ENCODE peak calls at places on chromosomes 16 and 17, in five cellular contexts. N is testis, F is IMR-90, O is cardiac muscle cell, X is psoas muscle. T is an unnamed sample. For H3K4me1, the result is how much of the 10 kb centered on the place peaks cover.

GRCh38 chr16:86372193-86372592 is 138.1 kb upstream of the FOXF1 start:
- DNase-seq in N (no peak), F (no peak), O (no peak), X (no peak), T (no peak)

GRCh38 chr16:21946889-21947635 is 6.1 kb upstream of the UQCRC2 start:
- DNase-seq in N (no peak), F (no peak), O (no peak), X (no peak), T (no peak)

GRCh38 chr17:60971515-60972369 is 294.1 kb downstream of the BCAS3 start:
- DNase-seq in N (no peak), F (peak), O (peak), X (no peak), T (peak)

GRCh38 chr16:89370081-89370511 is 120.3 kb downstream of the ANKRD11 start:
- DNase-seq in N (no peak), F (peak), O (no peak), X (no peak), T (no peak)

GRCh38 chr17:42133461-42134041 is 10.9 kb downstream of the HSPB9 start:
- DNase-seq in N (no peak), F (no peak), O (no peak), X (no peak), T (peak)

GRCh38 chr16:11499295-11500089 is 87.2 kb downstream of the LITAF start:
- DNase-seq in N (no peak), F (no peak), O (no peak), X (peak), T (peak)

GRCh38 chr17:79005063-79005861 is 4.3 kb downstream of the CANT1 start:
- DNase-seq in N (peak), F (no peak), O (no peak), X (no peak), T (peak)

GRCh38 chr17:73492802-73493139 is 151.5 kb downstream of the SDK2 start:
- DNase-seq in N (no peak), F (no peak), O (no peak), X (no peak), T (no peak)

GRCh38 chr17:27323538-27324212 is 29.8 kb downstream of the WSB1 start:
- DNase-seq in N (peak), F (peak), O (peak), X (peak), T (peak)

GRCh38 chr16:64893386-64893785 is 228.5 kb downstream of the CDH11 start:
- DNase-seq in N (no peak), F (peak), O (no peak), X (no peak), T (no peak)

GRCh38 chr17:44374306-44375195 is 10.9 kb upstream of the FAM171A2 start:
- DNase-seq in N (no peak), F (peak), O (no peak), X (no peak), T (peak)

GRCh38 chr17:47907932-47908562 is 12.0 kb downstream of the SP2 start:
- DNase-seq in N (no peak), F (no peak), O (no peak), X (peak), T (no peak)

GRCh38 chr17:63659850-63660249 is 37.6 kb downstream of the MAP3K3 start:
- DNase-seq in N (no peak), F (no peak), O (no peak), X (no peak), T (no peak)

GRCh38 chr16:73113326-73113720 is 65.4 kb upstream of the ZFHX3 start:
- DNase-seq in N (no peak), F (peak), O (peak), X (no peak), T (no peak)

GRCh38 chr16:80231888-80232287 is 308.9 kb upstream of the DYNLRB2 start:
- DNase-seq in N (no peak), F (peak), O (peak), X (no peak), T (no peak)

GRCh38 chr17:64002658-64003525 is 4.7 kb downstream of the PRR29 start:
- DNase-seq in N (peak), F (no peak), O (no peak), X (no peak), T (no peak)

GRCh38 chr16:17347624-17348023 is 123.1 kb downstream of the XYLT1 start:
- DNase-seq in N (no peak), F (no peak), O (no peak), X (no peak), T (no peak)
- H3K4me1 ChIP-seq in N (under half), F (under half), O (under half), X (under half), T (under half)

GRCh38 chr17:6429266-6429665 is 5.7 kb downstream of the AIPL1 start:
- DNase-seq in N (no peak), F (no peak), O (no peak), X (no peak), T (no peak)

GRCh38 chr17:6427284-6427781 is 7.6 kb downstream of the AIPL1 start:
- DNase-seq in N (no peak), F (peak), O (peak), X (no peak), T (no peak)

GRCh38 chr17:6426356-6427101 is 8.4 kb downstream of the AIPL1 start:
- DNase-seq in N (no peak), F (no peak), O (no peak), X (no peak), T (no peak)

GRCh38 chr17:6428207-6428965 is 6.5 kb downstream of the AIPL1 start:
- DNase-seq in N (no peak), F (no peak), O (no peak), X (no peak), T (no peak)

DNA sequence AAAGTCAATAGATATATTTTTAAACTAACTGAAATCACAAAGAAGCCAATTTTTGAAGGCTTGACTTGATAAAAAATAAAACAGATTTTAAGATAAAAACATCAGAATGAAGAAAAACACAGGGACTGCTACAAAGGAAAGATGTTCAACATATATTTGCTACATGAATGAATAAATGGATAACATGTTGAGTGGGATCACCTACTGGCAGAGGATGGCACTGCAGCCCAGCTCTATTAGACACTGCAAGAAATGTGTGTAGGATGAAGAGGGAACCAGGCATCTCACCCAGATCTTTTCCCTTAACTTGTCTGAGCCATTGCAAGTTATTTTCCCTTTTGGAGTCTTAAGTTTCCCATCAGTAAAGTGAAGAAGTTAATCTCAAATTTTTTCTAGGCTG is 4.2 kb downstream of the AIPL1 start:
- DNase-seq in N (no peak), F (no peak), O (no peak), X (no peak), T (no peak)
- TF ChIP-seq CTCF in N (no peak), F (peak), O (peak), X (peak), T (no peak)

GRCh38 chr16:88303890-88304819 is 78.6 kb upstream of the ZNF469 start:
- DNase-seq in N (peak), F (peak), O (peak), X (peak), T (no peak)
- H3K4me3 ChIP-seq in N (no peak), F (no peak), O (no peak), X (no peak), T (no peak)

GRCh38 chr17:76551685-76552084 is 11.8 kb downstream of the PRCD start:
- DNase-seq in N (no peak), F (no peak), O (no peak), X (no peak), T (no peak)
- H3K4me1 ChIP-seq in N (under half), F (under half), O (under half), X (under half), T (under half)

DNA sequence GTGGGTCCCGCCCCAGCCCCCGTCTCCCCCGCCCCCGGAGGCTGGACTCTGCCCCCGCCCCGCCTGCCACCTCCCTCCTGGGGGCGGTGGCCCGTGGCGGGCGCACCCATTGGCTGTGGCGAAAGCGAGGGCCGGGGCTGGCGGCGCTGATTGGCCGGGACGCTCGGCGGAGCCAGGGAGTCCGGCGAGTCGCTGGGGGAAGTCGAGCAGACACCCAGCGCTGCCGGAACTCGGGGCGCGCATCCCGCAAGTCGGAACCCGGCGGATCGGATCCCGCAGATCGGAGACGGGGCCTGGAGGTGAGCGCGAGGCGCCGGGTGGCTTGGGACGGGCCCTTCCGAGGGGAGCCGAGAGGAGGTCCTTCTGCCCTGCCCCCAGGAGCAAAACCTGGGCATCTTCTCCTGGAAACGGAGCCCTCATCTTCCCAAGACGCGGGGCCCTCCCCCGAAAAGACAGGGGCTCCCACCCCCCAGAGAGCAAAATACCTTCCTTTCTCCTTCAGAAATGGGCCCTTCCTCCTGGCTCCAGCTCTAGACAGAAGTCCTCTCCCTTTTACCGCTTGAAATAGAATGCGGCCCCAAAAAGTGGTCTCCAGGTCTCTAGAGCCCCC is at the start of gene ABAT:
- DNase-seq in N (peak), F (peak), O (peak), X (peak), T (peak)
- TF ChIP-seq CTCF in N (no peak), F (no peak), O (no peak), X (no peak), T (no peak)

DNA sequence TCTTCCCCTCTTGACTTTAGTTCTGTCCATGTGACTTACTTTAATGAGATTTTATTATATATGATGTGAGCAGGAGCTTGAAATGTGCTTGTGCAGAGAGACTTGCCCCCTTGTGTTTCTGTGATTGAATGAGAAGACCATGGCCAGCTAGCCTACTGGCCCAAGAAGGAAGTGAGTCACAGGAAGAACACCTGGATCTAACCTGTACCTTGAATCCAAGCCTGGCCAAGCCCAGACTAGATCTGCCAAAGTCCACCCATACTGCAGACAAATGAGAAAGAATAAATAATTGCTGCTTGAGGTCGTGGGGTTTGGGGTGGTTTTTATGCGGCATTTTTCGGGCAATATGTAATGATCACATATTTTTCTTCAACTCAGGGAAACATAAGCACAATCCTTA is 9.6 kb downstream of the ABCA10 start:
- DNase-seq in N (no peak), F (no peak), O (no peak), X (no peak), T (no peak)
- H3K4me3 ChIP-seq in N (no peak), F (no peak), O (no peak), X (no peak), T (no peak)

GRCh38 chr17:2974347-2974746 is 89.1 kb downstream of the OR1D5 start:
- DNase-seq in N (no peak), F (no peak), O (no peak), X (no peak), T (no peak)
- H3K4me1 ChIP-seq in N (under half), F (under half), O (under half), X (under half), T (under half)

GRCh38 chr17:32461853-32462617 is 17.7 kb downstream of the PSMD11 start:
- DNase-seq in N (peak), F (peak), O (peak), X (no peak), T (peak)
- TF ChIP-seq CTCF in N (peak), F (peak), O (peak), X (peak), T (peak)

T was measured in thyroid gland.